ENCODE peak calls at places on chromosome 3, in seven cellular contexts. B is lung; O is CD8-positive, alpha-beta memory T cell; D is mesothelial cell of epicardium; Z is AG04449; L is NCI-H69; H is Kasumi-1. J is an unnamed sample.

GRCh38 chr3:94159062-94159726 is 96.3 kb downstream of the NSUN3 start:
- DNase-seq in Z (no peak), L (peak; percentile 60), H (no peak), B (no peak), D (no peak), O (no peak), J (no peak)

GRCh38 chr3:123447749-123448502 is 964 bp downstream of the ADCY5 start:
- DNase-seq in B (no peak), H (peak; percentile 20), L (peak; percentile 60), O (peak; percentile 55), Z (no peak), D (no peak), J (no peak)

GRCh38 chr3:9452417-9452816 is 55.0 kb downstream of the SETD5 start:
- DNase-seq in B (no peak), O (no peak), D (no peak), L (no peak), Z (no peak), H (no peak), J (no peak)

GRCh38 chr3:109224333-109224732 is 87.8 kb downstream of the C3orf85 start:
- DNase-seq in B (no peak), O (no peak), H (no peak), D (no peak), Z (no peak), L (peak; percentile 43), J (no peak)

GRCh38 chr3:101070260-101071121 is 77.3 kb upstream of the ABI3BP start:
- DNase-seq in D (no peak), B (peak; percentile 45), O (peak; percentile 57), H (peak; percentile 46), L (peak; percentile 35), Z (no peak), J (peak; percentile 10)

GRCh38 chr3:69385723-69386483 is at the start of gene FRMD4B:
- DNase-seq in B (peak; percentile 85), O (no peak), H (peak; percentile 36), L (peak; percentile 8), D (no peak), Z (no peak), J (peak; percentile 41)

GRCh38 chr3:188947401-188947982 is 224.3 kb upstream of the TPRG1 start:
- DNase-seq in L (peak; percentile 97), O (no peak), D (peak; percentile 65), B (peak; percentile 84), H (no peak), Z (no peak), J (no peak)

GRCh38 chr3:9862391-9863235 is 17.4 kb downstream of the CIDEC start:
- DNase-seq in Z (no peak), D (no peak), B (peak; percentile 47), L (no peak), H (no peak), O (no peak), J (peak; percentile 70)

GRCh38 chr3:61699622-61700021 is 138.3 kb downstream of the PTPRG start:
- DNase-seq in Z (no peak), H (no peak), D (no peak), L (peak; percentile 28), B (no peak), O (no peak), J (no peak)

GRCh38 chr3:55364426-55364825 is 122.7 kb downstream of the WNT5A start:
- DNase-seq in Z (peak; percentile 95), B (no peak), H (no peak), O (no peak), D (no peak), L (no peak), J (no peak)

GRCh38 chr3:51434746-51435323 is 43.8 kb downstream of the RBM15B start:
- DNase-seq in D (no peak), H (peak; percentile 71), O (peak; percentile 57), B (peak; percentile 35), Z (no peak), L (peak; percentile 42), J (peak; percentile 20)

GRCh38 chr3:129004639-129005295 is 3.7 kb downstream of the EFCC1 start:
- DNase-seq in L (peak; percentile 24), H (no peak), Z (no peak), O (no peak), B (no peak), D (no peak), J (no peak)

GRCh38 chr3:104764499-104764898 is 602.2 kb upstream of the ALCAM start:
- DNase-seq in L (no peak), Z (no peak), B (no peak), H (no peak), D (no peak), O (no peak), J (no peak)

GRCh38 chr3:172317984-172318383 is 130.3 kb downstream of the GHSR start:
- DNase-seq in D (no peak), B (peak; percentile 41), Z (peak; percentile 77), H (peak; percentile 67), O (no peak), L (peak; percentile 97), J (no peak)

GRCh38 chr3:152339881-152340505 is 71.3 kb downstream of the MBNL1 start:
- DNase-seq in B (no peak), Z (no peak), H (no peak), D (no peak), L (no peak), O (no peak), J (no peak)

GRCh38 chr3:126537116-126537729 is 13.3 kb downstream of the CHST13 start:
- DNase-seq in Z (no peak), D (peak; percentile 10), O (no peak), L (peak; percentile 35), H (no peak), B (no peak), J (no peak)

GRCh38 chr3:194322701-194323174 is 28.4 kb downstream of the CPN2 start:
- DNase-seq in H (no peak), L (no peak), B (no peak), Z (no peak), O (no peak), D (no peak), J (no peak)

GRCh38 chr3:61718565-61718964 is 157.2 kb downstream of the PTPRG start:
- DNase-seq in O (no peak), L (no peak), Z (no peak), B (no peak), H (no peak), D (no peak), J (no peak)

GRCh38 chr3:113117511-113118302 is 93.7 kb upstream of the BOC start:
- DNase-seq in Z (peak; percentile 57), O (no peak), H (no peak), L (no peak), B (no peak), D (no peak), J (no peak)

GRCh38 chr3:140176526-140176925 is 241.5 kb downstream of the CLSTN2 start:
- DNase-seq in H (no peak), D (no peak), B (no peak), O (no peak), Z (no peak), L (no peak), J (no peak)

GRCh38 chr3:100630664-100631063 is 21.3 kb downstream of the ADGRG7 start:
- DNase-seq in D (no peak), O (no peak), L (no peak), Z (no peak), H (no peak), B (no peak), J (no peak)

GRCh38 chr3:190339130-190339529 is 16.9 kb upstream of the CLDN1 start:
- DNase-seq in D (no peak), L (no peak), B (no peak), H (no peak), O (no peak), Z (no peak), J (no peak)

GRCh38 chr3:122931636-122932035 is 95.9 kb downstream of the SEMA5B start:
- DNase-seq in B (no peak), O (no peak), L (no peak), D (no peak), Z (no peak), H (no peak), J (no peak)

GRCh38 chr3:112017081-112017480 is 17.5 kb upstream of the TMPRSS7 start:
- DNase-seq in H (no peak), Z (no peak), O (no peak), D (no peak), L (peak; percentile 40), B (no peak), J (no peak)

GRCh38 chr3:99578339-99578970 is 59.9 kb upstream of the COL8A1 start:
- DNase-seq in H (peak; percentile 16), O (no peak), B (no peak), L (no peak), D (no peak), Z (no peak), J (no peak)

GRCh38 chr3:53513556-53514190 is 19.3 kb downstream of the CACNA1D start:
- DNase-seq in Z (no peak), D (no peak), L (no peak), H (no peak), B (no peak), O (no peak), J (no peak)

GRCh38 chr3:186526256-186526606 is 17.9 kb downstream of the CRYGS start:
- DNase-seq in H (no peak), D (no peak), O (no peak), B (no peak), Z (no peak), L (no peak), J (no peak)

GRCh38 chr3:9028134-9028533 is 64.9 kb upstream of the RAD18 start:
- DNase-seq in L (no peak), B (peak; percentile 90), D (peak; percentile 66), H (no peak), O (no peak), Z (no peak), J (no peak)

GRCh38 chr3:156659260-156659659 is 15.1 kb upstream of the TIPARP start:
- DNase-seq in O (no peak), B (no peak), D (no peak), H (no peak), Z (no peak), L (peak; percentile 68), J (no peak)

GRCh38 chr3:113819866-113820265 is 18.7 kb upstream of the GRAMD1C start:
- DNase-seq in B (no peak), L (no peak), Z (no peak), D (no peak), O (no peak), H (no peak), J (no peak)

GRCh38 chr3:28745436-28745835 is 396.8 kb upstream of the AZI2 start:
- DNase-seq in Z (no peak), B (no peak), L (no peak), D (no peak), O (no peak), H (no peak), J (no peak)

J was measured in GM12891.